ENCODE peak calls at places on chromosomes 13 and 19, in four cellular contexts. C, X, W and G are unnamed samples.

GRCh38 chr19:23286477-23286876 is 36.3 kb upstream of the ZNF724 start:
- DNase-seq in C (peak), X (no peak), W (peak), G (no peak)

GRCh38 chr19:49643466-49643865 is 1.5 kb downstream of the SCAF1 start:
- DNase-seq in C (no peak), X (no peak), W (no peak), G (peak)

GRCh38 chr13:39253774-39254173 is 215.5 kb downstream of the NHLRC3 start:
- DNase-seq in C (no peak), X (no peak), W (no peak), G (no peak)

GRCh38 chr19:18736415-18737336 is 53.2 kb downstream of the CRTC1 start:
- DNase-seq in C (no peak), X (no peak), W (no peak), G (no peak)

GRCh38 chr13:26583662-26584061 is 26.2 kb downstream of the WASF3 start:
- DNase-seq in C (no peak), X (no peak), W (no peak), G (no peak)

GRCh38 chr19:29806098-29806866 is 5.5 kb upstream of the CCNE1 start:
- DNase-seq in C (no peak), X (no peak), W (no peak), G (peak)

GRCh38 chr19:57671124-57671895 is 2.6 kb downstream of the ZSCAN4 start:
- DNase-seq in C (no peak), X (no peak), W (no peak), G (no peak)

GRCh38 chr19:15288146-15288963 is 44.0 kb downstream of the BRD4 start:
- DNase-seq in C (no peak), X (peak), W (no peak), G (no peak)

GRCh38 chr13:77511552-77511951 is 24.0 kb upstream of the SCEL start:
- DNase-seq in C (no peak), X (no peak), W (no peak), G (no peak)

GRCh38 chr13:94987869-94988268 is 275.5 kb upstream of the SOX21 start:
- DNase-seq in C (no peak), X (no peak), W (no peak), G (no peak)

GRCh38 chr13:108155185-108156106 is 59.9 kb downstream of the LIG4 start:
- DNase-seq in C (no peak), X (peak), W (peak), G (peak)

GRCh38 chr19:13877303-13877702 is 369 bp downstream of the NANOS3 start:
- DNase-seq in C (no peak), X (no peak), W (no peak), G (no peak)